ENCODE peak calls at places on chromosome 16, in nine cellular contexts. W is neuronal stem cell; O is epithelial cell of esophagus; V is cardiac fibroblast; E is nephron progenitor cell; T is AG10803; R is HFF-Myc; B is CD4-positive, alpha-beta T cell; D is Peyer's patch. F is an unnamed sample.

GRCh38 chr16:12027091-12027490 is 50.6 kb downstream of the SNX29 start:
- DNase-seq in W (no peak), O (peak), V (no peak), E (no peak), T (no peak), R (no peak), B (no peak), D (no peak), F (no peak)

GRCh38 chr16:11205754-11206459 is 50.1 kb downstream of the SOCS1 start:
- DNase-seq in W (no peak), O (peak), V (peak), E (no peak), T (peak), R (no peak), B (no peak), D (no peak), F (peak)

GRCh38 chr16:84194470-84195200 is 3.7 kb downstream of the ADAD2 start:
- DNase-seq in W (no peak), O (no peak), V (no peak), E (no peak), T (no peak), R (no peak), B (peak), D (no peak), F (no peak)

GRCh38 chr16:79997257-79997656 is 396.7 kb upstream of the MAF start:
- DNase-seq in W (no peak), O (peak), V (peak), E (no peak), T (peak), R (no peak), B (no peak), D (no peak), F (peak)

GRCh38 chr16:31471875-31472558 is at the start of gene TGFB1I1:
- DNase-seq in W (no peak), O (peak), V (peak), E (peak), T (peak), R (no peak), B (no peak), D (peak), F (peak)

GRCh38 chr16:31417916-31418315 is 10.2 kb downstream of the COX6A2 start:
- DNase-seq in W (no peak), O (no peak), V (no peak), E (no peak), T (no peak), R (no peak), B (no peak), D (peak), F (no peak)

GRCh38 chr16:74448990-74449389 is 27.7 kb upstream of the CLEC18B start:
- DNase-seq in W (no peak), O (peak), V (peak), E (no peak), T (peak), R (peak), B (no peak), D (peak), F (peak)

GRCh38 chr16:20866161-20866772 is 33.9 kb downstream of the DCUN1D3 start:
- DNase-seq in W (peak), O (peak), V (peak), E (no peak), T (peak), R (peak), B (no peak), D (no peak), F (peak)

F was measured in LHCN-M2.